ENCODE peak calls at places on chromosomes 16 and 17, in five cellular contexts. A is fibroblast of lung, G is fibroblast of the aortic adventitia, T is uterus, N is neural progenitor cell. X is an unnamed sample.

GRCh38 chr17:81933178-81933699 is 3.9 kb downstream of the PYCR1 start:
- DNase-seq in N (no peak), G (no peak), A (no peak), T (no peak), X (no peak)

GRCh38 chr16:81076566-81077076 is 417 bp downstream of the C16orf46 start:
- DNase-seq in N (peak), A (no peak), G (peak), T (peak), X (peak)

GRCh38 chr16:84088695-84089395 is 27.9 kb downstream of the MBTPS1 start:
- DNase-seq in A (no peak), G (no peak), N (no peak), T (no peak), X (no peak)

GRCh38 chr17:80968602-80969029 is 23.0 kb upstream of the CHMP6 start:
- DNase-seq in A (peak), N (no peak), T (peak), G (peak), X (no peak)

GRCh38 chr17:32310927-32311568 is 30.9 kb downstream of the C17orf75 start:
- DNase-seq in G (peak), N (peak), A (no peak), T (no peak), X (no peak)

GRCh38 chr17:44005865-44006580 is 1.6 kb downstream of the NAGS start:
- DNase-seq in A (no peak), T (no peak), G (no peak), N (peak), X (peak)

GRCh38 chr16:69513180-69513966 is 52.4 kb upstream of the NFAT5 start:
- DNase-seq in G (peak), N (no peak), T (no peak), A (peak), X (no peak)

GRCh38 chr16:74035816-74036215 is 260.8 kb upstream of the PSMD7 start:
- DNase-seq in T (no peak), N (peak), A (no peak), G (no peak), X (no peak)

GRCh38 chr16:56554441-56554840 is 10.4 kb upstream of the MT4 start:
- DNase-seq in A (no peak), G (no peak), N (no peak), T (no peak), X (no peak)

GRCh38 chr16:49352923-49353322 is 20.7 kb upstream of the C16orf78 start:
- DNase-seq in A (no peak), T (no peak), N (peak), G (no peak), X (no peak)

GRCh38 chr16:48276102-48276501 is 28.8 kb upstream of the ABCC11 start:
- DNase-seq in G (no peak), T (no peak), N (no peak), A (peak), X (no peak)

GRCh38 chr16:57113042-57113453 is 20.7 kb downstream of the CPNE2 start:
- DNase-seq in A (peak), N (no peak), G (peak), T (no peak), X (no peak)

GRCh38 chr17:46053911-46054534 is 55.0 kb downstream of the STH start:
- DNase-seq in T (no peak), G (peak), A (peak), N (no peak), X (no peak)

GRCh38 chr17:48816774-48817590 is at the start of gene TTLL6:
- DNase-seq in G (peak), A (peak), T (peak), N (peak), X (peak)

GRCh38 chr17:6559753-6560215 is 3.4 kb upstream of the PITPNM3 start:
- DNase-seq in T (no peak), N (no peak), A (no peak), G (no peak), X (no peak)

GRCh38 chr16:56295739-56296527 is 104.6 kb downstream of the GNAO1 start:
- DNase-seq in N (peak), A (no peak), T (no peak), G (no peak), X (no peak)

DNA sequence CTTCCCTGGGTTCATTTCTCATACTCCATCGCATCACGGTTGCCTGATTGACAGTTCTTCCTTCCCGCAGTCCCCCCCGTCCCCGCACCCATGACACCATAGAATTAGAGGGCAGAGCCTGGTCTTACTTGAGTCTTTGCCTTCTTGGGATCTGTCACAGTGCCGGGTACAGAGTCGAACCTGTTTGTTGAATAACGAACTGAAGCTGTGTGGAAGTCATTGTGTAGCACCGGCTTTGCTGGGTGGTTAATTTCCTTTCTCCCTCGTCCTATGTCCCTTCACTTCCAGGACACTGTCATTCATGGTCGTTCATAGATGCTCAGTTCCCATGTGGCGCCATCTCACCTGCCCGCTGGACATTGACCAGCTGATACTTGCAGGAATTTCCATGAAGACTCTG is 315.3 kb downstream of the CPPED1 start:
- DNase-seq in G (no peak), T (no peak), A (no peak), N (no peak), X (no peak)
- H3K4me3 ChIP-seq in G (no peak), T (no peak), A (no peak), N (no peak), X (no peak)

DNA sequence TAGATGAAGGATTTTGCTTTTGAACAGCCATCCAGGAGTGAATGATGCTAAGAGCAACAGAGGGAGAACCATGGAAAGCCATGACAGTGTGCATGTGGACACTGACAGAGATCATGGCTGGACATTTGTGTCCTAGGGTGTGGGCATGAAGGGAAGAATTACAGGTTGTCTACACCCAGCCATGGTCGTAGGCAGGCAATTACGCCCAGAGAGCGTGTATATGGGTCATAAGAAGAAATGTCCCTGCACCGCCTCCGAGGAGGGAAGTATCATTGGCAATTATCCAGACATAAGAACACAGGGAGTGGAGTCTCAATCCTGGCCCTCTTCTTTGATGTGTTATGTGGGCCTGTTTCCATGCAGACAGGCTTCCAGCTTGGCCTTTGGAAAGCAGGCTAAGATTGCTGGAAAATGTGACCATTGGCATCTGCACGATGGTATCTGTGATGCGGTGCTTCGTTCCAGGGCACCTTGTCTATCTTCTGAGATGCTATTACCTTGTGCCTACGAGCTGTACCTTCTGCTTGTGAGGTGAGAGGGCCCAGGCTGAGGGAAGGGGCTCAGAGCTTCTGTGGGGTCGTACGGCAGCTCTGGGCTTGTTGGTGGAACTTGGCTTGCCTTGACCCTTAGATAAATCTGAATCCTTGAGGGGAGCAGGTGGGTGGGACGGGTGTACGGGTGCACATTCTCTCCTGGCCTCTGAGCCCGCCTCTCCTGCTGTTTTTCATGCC is 19.8 kb downstream of the RGS9 start:
- DNase-seq in G (no peak), A (no peak), N (no peak), T (no peak), X (no peak)
- H3K4me3 ChIP-seq in G (no peak), A (no peak), N (no peak), T (no peak), X (no peak)

GRCh38 chr16:86002178-86002577 is 103.2 kb downstream of the IRF8 start:
- DNase-seq in N (no peak), A (no peak), T (no peak), G (no peak), X (no peak)
- H3K4me3 ChIP-seq in N (no peak), A (no peak), T (no peak), G (no peak), X (no peak)

GRCh38 chr17:55783684-55784245 is 32.9 kb downstream of the PCTP start:
- DNase-seq in T (peak), N (no peak), A (no peak), G (peak), X (no peak)

GRCh38 chr17:55785181-55785580 is 34.3 kb downstream of the PCTP start:
- DNase-seq in N (no peak), A (no peak), G (no peak), T (no peak), X (no peak)

DNA sequence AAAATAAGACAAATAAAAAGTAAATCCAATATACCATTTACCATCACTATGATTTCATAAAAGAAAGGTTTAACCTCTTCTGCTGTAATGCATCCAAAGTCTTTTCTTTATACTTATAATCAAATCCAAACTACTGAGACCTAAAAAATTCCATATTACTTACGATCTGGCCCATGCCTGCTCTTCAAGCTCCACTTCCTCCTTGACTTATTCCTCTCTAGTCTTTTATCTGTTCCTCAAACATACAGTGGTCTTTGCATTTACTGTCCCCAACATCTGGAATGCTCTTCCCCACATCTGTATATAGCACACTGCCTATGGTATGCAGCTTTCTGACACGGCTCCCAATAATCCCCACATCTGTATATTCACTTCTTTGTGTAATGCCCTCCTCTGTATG is 33.8 kb downstream of the PCTP start:
- DNase-seq in G (no peak), A (no peak), N (no peak), T (no peak), X (no peak)
- H3K4me3 ChIP-seq in G (no peak), A (no peak), N (no peak), T (no peak), X (no peak)